ENCODE peak calls at places on chromosomes 7 and 10, in six cellular contexts. I is neuronal stem cell, J is mesendoderm, H is mesenchymal stem cell, Z is IMR-90, D is H1. Q is an unnamed sample.

GRCh38 chr7:127478040-127478386 is 85.5 kb upstream of the ZNF800 start:
- DNase-seq in I (no peak), J (peak), H (no peak), Z (no peak), D (no peak), Q (no peak)

GRCh38 chr7:93547716-93548115 is 26.8 kb downstream of the CALCR start:
- DNase-seq in I (no peak), J (no peak), H (no peak), Z (no peak), D (no peak), Q (no peak)

GRCh38 chr10:588246-589165 is 101.0 kb downstream of the DIP2C start:
- DNase-seq in I (no peak), J (peak), H (peak), Z (peak), D (no peak), Q (no peak)

GRCh38 chr10:11058014-11058413 is 40.3 kb downstream of the CELF2 start:
- DNase-seq in I (no peak), J (no peak), H (no peak), Z (no peak), D (no peak), Q (no peak)

GRCh38 chr7:65239707-65240352 is 133.8 kb upstream of the ZNF92 start:
- DNase-seq in I (peak), J (peak), H (peak), Z (no peak), D (peak), Q (no peak)

GRCh38 chr10:76303682-76304316 is 872.4 kb downstream of the LRMDA start:
- DNase-seq in I (peak), J (peak), H (peak), Z (peak), D (peak), Q (peak)

GRCh38 chr7:145106001-145106400 is 270.1 kb upstream of the TPK1 start:
- DNase-seq in I (no peak), J (peak), H (no peak), Z (no peak), D (no peak), Q (no peak)

GRCh38 chr10:23493711-23494110 is 54.8 kb downstream of the OTUD1 start:
- DNase-seq in I (no peak), J (no peak), H (no peak), Z (no peak), D (no peak), Q (no peak)

GRCh38 chr7:1233328-1234048 is 816 bp downstream of the UNCX start:
- DNase-seq in I (no peak), J (peak), H (no peak), Z (no peak), D (no peak), Q (no peak)

GRCh38 chr7:99386584-99387238 is 12.2 kb downstream of the ARPC1B start:
- DNase-seq in I (no peak), J (peak), H (peak), Z (peak), D (no peak), Q (no peak)

GRCh38 chr10:127041561-127041960 is 136.3 kb downstream of the DOCK1 start:
- DNase-seq in I (no peak), J (no peak), H (peak), Z (peak), D (no peak), Q (peak)

GRCh38 chr7:129258649-129259389 is 34.0 kb downstream of the AHCYL2 start:
- DNase-seq in I (peak), J (peak), H (peak), Z (no peak), D (no peak), Q (no peak)

GRCh38 chr10:34078798-34079470 is 736.2 kb downstream of the PARD3 start:
- DNase-seq in I (no peak), J (no peak), H (no peak), Z (no peak), D (no peak), Q (no peak)

GRCh38 chr7:3430588-3430987 is 129.5 kb downstream of the SDK1 start:
- DNase-seq in I (peak), J (peak), H (no peak), Z (no peak), D (no peak), Q (peak)

GRCh38 chr7:158760936-158761335 is 56.3 kb upstream of the NCAPG2 start:
- DNase-seq in I (no peak), J (no peak), H (no peak), Z (no peak), D (peak), Q (no peak)

DNA sequence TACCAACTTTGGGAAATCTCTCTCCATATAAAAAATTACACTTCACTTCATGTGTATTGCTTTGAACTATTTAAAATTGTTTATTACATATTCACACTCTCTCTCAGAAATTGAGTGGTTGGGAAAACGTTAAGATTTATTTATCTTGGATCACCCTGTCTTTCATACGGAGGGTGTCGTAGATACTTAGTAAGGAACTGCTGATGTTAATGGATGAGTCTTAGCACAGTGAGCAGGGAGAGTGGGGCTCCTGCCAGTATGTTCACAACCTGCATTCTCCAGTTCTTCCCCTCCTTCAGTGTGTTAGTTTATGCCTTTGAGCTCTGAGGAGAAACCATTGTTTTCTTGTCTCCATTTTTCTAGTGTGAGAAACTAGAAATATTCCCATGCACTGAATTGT is 67.1 kb downstream of the CDK14 start:
- DNase-seq in I (no peak), J (no peak), H (no peak), Z (no peak), D (no peak), Q (no peak)
- H3K18ac ChIP-seq in I (no peak), J (no peak), H (no peak), Z (peak), D (no peak), Q (no peak)

GRCh38 chr7:100836812-100837098 is 9.4 kb upstream of the EPHB4 start:
- DNase-seq in I (no peak), J (no peak), H (no peak), Z (no peak), D (no peak), Q (no peak)
- H3K18ac ChIP-seq in I (peak), J (peak), H (no peak), Z (no peak), D (peak), Q (no peak)

DNA sequence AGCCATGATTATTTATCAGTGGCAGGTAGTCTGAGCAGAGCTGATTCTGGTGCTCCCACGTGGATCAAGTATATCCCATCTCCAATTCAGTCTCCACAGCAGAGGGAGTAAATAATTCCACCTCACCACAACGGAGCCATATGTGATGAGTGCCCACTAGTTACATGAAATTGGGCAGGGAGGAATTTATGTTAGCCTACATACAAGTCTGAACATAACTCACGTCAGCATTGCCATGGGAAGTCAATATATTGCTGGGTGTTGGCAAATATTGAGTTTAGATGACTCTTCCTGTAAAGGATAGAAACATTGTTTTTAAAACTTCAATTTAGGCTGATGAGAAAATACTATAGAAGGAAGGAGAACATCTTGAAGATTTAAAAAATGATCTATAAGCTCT is 269.0 kb upstream of the BMPER start:
- DNase-seq in I (no peak), J (no peak), H (no peak), Z (no peak), D (no peak), Q (no peak)
- H3K18ac ChIP-seq in I (no peak), J (no peak), H (no peak), Z (no peak), D (no peak), Q (no peak)

GRCh38 chr10:31133628-31134302 is 102.1 kb upstream of the ZNF438 start:
- DNase-seq in I (peak), J (peak), H (peak), Z (peak), D (peak), Q (peak)

GRCh38 chr10:31132681-31133239 is 101.1 kb upstream of the ZNF438 start:
- DNase-seq in I (no peak), J (no peak), H (no peak), Z (no peak), D (no peak), Q (no peak)

GRCh38 chr10:31133251-31133627 is 101.6 kb upstream of the ZNF438 start:
- DNase-seq in I (peak), J (no peak), H (no peak), Z (no peak), D (peak), Q (no peak)

GRCh38 chr10:31136386-31136785 is 104.7 kb upstream of the ZNF438 start:
- DNase-seq in I (no peak), J (no peak), H (no peak), Z (no peak), D (no peak), Q (no peak)

DNA sequence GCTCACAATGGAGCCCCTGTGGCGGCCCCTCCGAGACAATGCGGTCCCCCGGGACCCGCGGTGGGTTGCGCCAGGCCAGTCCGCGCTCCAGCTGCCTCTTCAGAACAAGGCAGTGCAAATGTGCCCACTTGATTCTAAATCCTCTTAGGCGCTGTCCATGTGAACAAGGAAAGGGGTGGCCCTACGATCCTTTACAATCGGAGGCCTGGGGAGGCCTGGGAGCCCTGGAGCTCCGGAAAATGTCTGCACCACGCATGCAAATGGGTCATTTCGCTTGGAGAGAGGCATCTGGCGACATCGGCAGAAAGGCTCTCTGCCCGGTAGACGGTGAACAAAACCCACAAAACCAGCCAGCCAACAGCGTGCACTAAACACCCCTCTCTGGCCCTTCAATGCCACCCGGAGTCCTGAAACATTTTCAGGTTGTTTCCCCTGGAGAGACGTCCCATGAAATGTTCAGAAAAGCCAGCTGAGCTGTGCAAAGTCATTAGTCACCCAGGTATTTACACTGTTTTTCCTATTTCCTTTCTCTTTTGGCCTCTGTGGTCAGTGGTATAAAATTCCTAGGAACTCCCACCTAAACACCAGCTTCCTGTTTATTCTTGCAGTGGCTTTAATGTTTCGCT is 102.8 kb upstream of the ZNF438 start:
- DNase-seq in I (no peak), J (peak), H (peak), Z (peak), D (no peak), Q (no peak)
- H3K18ac ChIP-seq in I (peak), J (peak), H (peak), Z (peak), D (peak), Q (peak)

Q was measured in trophoblast cell.